ENCODE peak calls at places on chromosomes 13 and 19, in ten cellular contexts. One of them, this sample, is unnamed.

GRCh38 chr19:47035127-47035494 is 13.3 kb downstream of the TMEM160 start:
- DNase-seq in foreskin fibroblast: peak
- DNase-seq in NT2/D1: no peak
- DNase-seq in left ventricle myocardium inferior: no peak
- DNase-seq in activated naive CD4-positive, alpha-beta T cell: no peak
- DNase-seq in stimulated activated CD4-positive, alpha-beta T cell treated with anti-CD3 and anti-CD28 coated beads, TNF-alpha, amount 100 ng/mL, for 4 hours: no peak
- DNase-seq in central memory CD8-positive, alpha-beta T cell: no peak
- DNase-seq in stimulated activated effector memory CD8-positive, alpha-beta T cell treated with anti-CD3 and anti-CD28 coated beads, Interleukin-12 subunit alpha, Interleukin-12 subunit beta, amount 100 ng/mL, for 72 hours: no peak
- DNase-seq in EL: peak
- DNase-seq in fibroblast of mammary gland: peak
- DNase-seq in this sample: no peak

GRCh38 chr13:64457976-64458375 is 2772.2 kb downstream of the PCDH9 start:
- DNase-seq in EL: peak
- DNase-seq in activated naive CD4-positive, alpha-beta T cell: no peak
- DNase-seq in central memory CD8-positive, alpha-beta T cell: no peak
- DNase-seq in left ventricle myocardium inferior: no peak
- DNase-seq in stimulated activated CD4-positive, alpha-beta T cell treated with anti-CD3 and anti-CD28 coated beads, TNF-alpha, amount 100 ng/mL, for 4 hours: no peak
- DNase-seq in stimulated activated effector memory CD8-positive, alpha-beta T cell treated with anti-CD3 and anti-CD28 coated beads, Interleukin-12 subunit alpha, Interleukin-12 subunit beta, amount 100 ng/mL, for 72 hours: no peak
- DNase-seq in NT2/D1: no peak
- DNase-seq in foreskin fibroblast: peak
- DNase-seq in fibroblast of mammary gland: no peak
- DNase-seq in this sample: no peak

GRCh38 chr13:97466782-97467181 is 32.8 kb downstream of the RAP2A start:
- DNase-seq in fibroblast of mammary gland: no peak
- DNase-seq in stimulated activated effector memory CD8-positive, alpha-beta T cell treated with anti-CD3 and anti-CD28 coated beads, Interleukin-12 subunit alpha, Interleukin-12 subunit beta, amount 100 ng/mL, for 72 hours: no peak
- DNase-seq in activated naive CD4-positive, alpha-beta T cell: no peak
- DNase-seq in NT2/D1: no peak
- DNase-seq in central memory CD8-positive, alpha-beta T cell: no peak
- DNase-seq in stimulated activated CD4-positive, alpha-beta T cell treated with anti-CD3 and anti-CD28 coated beads, TNF-alpha, amount 100 ng/mL, for 4 hours: no peak
- DNase-seq in foreskin fibroblast: no peak
- DNase-seq in left ventricle myocardium inferior: no peak
- DNase-seq in EL: no peak
- DNase-seq in this sample: no peak

GRCh38 chr13:32159147-32159869 is 127.7 kb downstream of the FRY start:
- DNase-seq in central memory CD8-positive, alpha-beta T cell: no peak
- DNase-seq in NT2/D1: no peak
- DNase-seq in stimulated activated effector memory CD8-positive, alpha-beta T cell treated with anti-CD3 and anti-CD28 coated beads, Interleukin-12 subunit alpha, Interleukin-12 subunit beta, amount 100 ng/mL, for 72 hours: no peak
- DNase-seq in stimulated activated CD4-positive, alpha-beta T cell treated with anti-CD3 and anti-CD28 coated beads, TNF-alpha, amount 100 ng/mL, for 4 hours: no peak
- DNase-seq in foreskin fibroblast: peak
- DNase-seq in activated naive CD4-positive, alpha-beta T cell: no peak
- DNase-seq in EL: no peak
- DNase-seq in left ventricle myocardium inferior: no peak
- DNase-seq in fibroblast of mammary gland: no peak
- DNase-seq in this sample: no peak

GRCh38 chr13:99956473-99957349 is 14.9 kb downstream of the ZIC5 start:
- DNase-seq in NT2/D1: no peak
- DNase-seq in central memory CD8-positive, alpha-beta T cell: no peak
- DNase-seq in fibroblast of mammary gland: no peak
- DNase-seq in foreskin fibroblast: no peak
- DNase-seq in EL: no peak
- DNase-seq in left ventricle myocardium inferior: no peak
- DNase-seq in stimulated activated CD4-positive, alpha-beta T cell treated with anti-CD3 and anti-CD28 coated beads, TNF-alpha, amount 100 ng/mL, for 4 hours: no peak
- DNase-seq in stimulated activated effector memory CD8-positive, alpha-beta T cell treated with anti-CD3 and anti-CD28 coated beads, Interleukin-12 subunit alpha, Interleukin-12 subunit beta, amount 100 ng/mL, for 72 hours: peak
- DNase-seq in activated naive CD4-positive, alpha-beta T cell: no peak
- DNase-seq in this sample: no peak

GRCh38 chr13:48153186-48153585 is 58.3 kb upstream of the MED4 start:
- DNase-seq in left ventricle myocardium inferior: no peak
- DNase-seq in activated naive CD4-positive, alpha-beta T cell: no peak
- DNase-seq in central memory CD8-positive, alpha-beta T cell: no peak
- DNase-seq in EL: no peak
- DNase-seq in stimulated activated CD4-positive, alpha-beta T cell treated with anti-CD3 and anti-CD28 coated beads, TNF-alpha, amount 100 ng/mL, for 4 hours: no peak
- DNase-seq in foreskin fibroblast: no peak
- DNase-seq in fibroblast of mammary gland: no peak
- DNase-seq in NT2/D1: no peak
- DNase-seq in stimulated activated effector memory CD8-positive, alpha-beta T cell treated with anti-CD3 and anti-CD28 coated beads, Interleukin-12 subunit alpha, Interleukin-12 subunit beta, amount 100 ng/mL, for 72 hours: no peak
- DNase-seq in this sample: no peak

GRCh38 chr19:5890099-5890498 is 13.5 kb downstream of the NDUFA11 start:
- DNase-seq in stimulated activated CD4-positive, alpha-beta T cell treated with anti-CD3 and anti-CD28 coated beads, TNF-alpha, amount 100 ng/mL, for 4 hours: no peak
- DNase-seq in activated naive CD4-positive, alpha-beta T cell: no peak
- DNase-seq in EL: no peak
- DNase-seq in foreskin fibroblast: no peak
- DNase-seq in stimulated activated effector memory CD8-positive, alpha-beta T cell treated with anti-CD3 and anti-CD28 coated beads, Interleukin-12 subunit alpha, Interleukin-12 subunit beta, amount 100 ng/mL, for 72 hours: no peak
- DNase-seq in left ventricle myocardium inferior: no peak
- DNase-seq in central memory CD8-positive, alpha-beta T cell: no peak
- DNase-seq in NT2/D1: no peak
- DNase-seq in fibroblast of mammary gland: no peak
- DNase-seq in this sample: no peak

GRCh38 chr19:33795370-33796163 is 1.1 kb upstream of the KCTD15 start:
- DNase-seq in NT2/D1: peak
- DNase-seq in stimulated activated effector memory CD8-positive, alpha-beta T cell treated with anti-CD3 and anti-CD28 coated beads, Interleukin-12 subunit alpha, Interleukin-12 subunit beta, amount 100 ng/mL, for 72 hours: peak
- DNase-seq in fibroblast of mammary gland: peak
- DNase-seq in foreskin fibroblast: peak
- DNase-seq in stimulated activated CD4-positive, alpha-beta T cell treated with anti-CD3 and anti-CD28 coated beads, TNF-alpha, amount 100 ng/mL, for 4 hours: peak
- DNase-seq in EL: peak
- DNase-seq in left ventricle myocardium inferior: peak
- DNase-seq in central memory CD8-positive, alpha-beta T cell: no peak
- DNase-seq in activated naive CD4-positive, alpha-beta T cell: no peak
- DNase-seq in this sample: peak

GRCh38 chr13:110509971-110510786 is 51.3 kb downstream of the RAB20 start:
- DNase-seq in stimulated activated CD4-positive, alpha-beta T cell treated with anti-CD3 and anti-CD28 coated beads, TNF-alpha, amount 100 ng/mL, for 4 hours: no peak
- DNase-seq in foreskin fibroblast: no peak
- DNase-seq in fibroblast of mammary gland: no peak
- DNase-seq in NT2/D1: no peak
- DNase-seq in EL: peak
- DNase-seq in left ventricle myocardium inferior: peak
- DNase-seq in stimulated activated effector memory CD8-positive, alpha-beta T cell treated with anti-CD3 and anti-CD28 coated beads, Interleukin-12 subunit alpha, Interleukin-12 subunit beta, amount 100 ng/mL, for 72 hours: no peak
- DNase-seq in activated naive CD4-positive, alpha-beta T cell: no peak
- DNase-seq in central memory CD8-positive, alpha-beta T cell: no peak
- DNase-seq in this sample: no peak